ENCODE peak calls at places on chromosomes 11 and 22, in ten cellular contexts. Q, J, K, O, W, U, E, R, C and A are unnamed samples.

GRCh38 chr11:70871881-70872280 is 380.5 kb downstream of the SHANK2 start:
- DNase-seq in Q (no peak), J (no peak), K (no peak), O (no peak), W (no peak), U (no peak), E (no peak), R (no peak), C (no peak), A (no peak)

GRCh38 chr11:61413496-61413895 is 16.3 kb downstream of the CPSF7 start:
- DNase-seq in Q (no peak), J (no peak), K (no peak), O (no peak), W (peak), U (no peak), E (no peak), R (no peak), C (no peak), A (no peak)

GRCh38 chr11:86663741-86664140 is 8.7 kb downstream of the ME3 start:
- DNase-seq in Q (no peak), J (no peak), K (no peak), O (no peak), W (no peak), U (no peak), E (no peak), R (no peak), C (no peak), A (no peak)

GRCh38 chr11:126380909-126381308 is 25.4 kb downstream of the ST3GAL4 start:
- DNase-seq in Q (no peak), J (no peak), K (peak), O (no peak), W (no peak), U (no peak), E (no peak), R (no peak), C (no peak), A (no peak)

GRCh38 chr11:130439160-130439519 is 9.3 kb upstream of the ADAMTS15 start:
- DNase-seq in Q (no peak), J (no peak), K (no peak), O (peak), W (no peak), U (no peak), E (no peak), R (no peak), C (no peak), A (no peak)

GRCh38 chr22:30372915-30373314 is 14.3 kb downstream of the RNF215 start:
- DNase-seq in Q (no peak), J (no peak), K (no peak), O (no peak), W (no peak), U (no peak), E (no peak), R (no peak), C (no peak), A (no peak)

GRCh38 chr11:3616721-3617460 is 24.9 kb downstream of the ART5 start:
- DNase-seq in Q (peak), J (no peak), K (peak), O (no peak), W (peak), U (no peak), E (no peak), R (no peak), C (no peak), A (no peak)

GRCh38 chr22:24938741-24939341 is 7.7 kb downstream of the LHFPL7 start:
- DNase-seq in Q (peak), J (no peak), K (no peak), O (peak), W (peak), U (peak), E (peak), R (peak), C (peak), A (peak)

GRCh38 chr11:120293038-120293800 is 31.9 kb upstream of the TLCD5 start:
- DNase-seq in Q (no peak), J (no peak), K (no peak), O (no peak), W (no peak), U (no peak), E (no peak), R (no peak), C (no peak), A (no peak)

GRCh38 chr22:26735019-26735409 is 77.6 kb downstream of the MIAT start:
- DNase-seq in Q (no peak), J (no peak), K (no peak), O (no peak), W (no peak), U (no peak), E (no peak), R (no peak), C (no peak), A (no peak)

GRCh38 chr11:116813781-116814471 is 9.2 kb downstream of the APOA4 start:
- DNase-seq in Q (peak), J (no peak), K (no peak), O (no peak), W (no peak), U (no peak), E (no peak), R (no peak), C (no peak), A (no peak)

GRCh38 chr22:37953062-37953436 is 352 bp downstream of the C22orf23 start:
- DNase-seq in Q (no peak), J (no peak), K (no peak), O (no peak), W (no peak), U (peak), E (no peak), R (no peak), C (peak), A (no peak)

GRCh38 chr11:2312232-2313042 is 10.6 kb downstream of the TSPAN32 start:
- DNase-seq in Q (peak), J (peak), K (peak), O (no peak), W (peak), U (peak), E (no peak), R (peak), C (no peak), A (no peak)

GRCh38 chr22:50610581-50610980 is 10.0 kb downstream of the MAPK8IP2 start:
- DNase-seq in Q (no peak), J (no peak), K (no peak), O (no peak), W (no peak), U (no peak), E (peak), R (no peak), C (no peak), A (no peak)

GRCh38 chr11:43578346-43579170 is 102.0 kb upstream of the HSD17B12 start:
- DNase-seq in Q (no peak), J (no peak), K (no peak), O (no peak), W (peak), U (no peak), E (no peak), R (no peak), C (no peak), A (no peak)

GRCh38 chr22:36569999-36570398 is 41.0 kb upstream of the EIF3D start:
- DNase-seq in Q (no peak), J (no peak), K (no peak), O (no peak), W (peak), U (no peak), E (no peak), R (peak), C (peak), A (no peak)

GRCh38 chr11:46202149-46202548 is 75.3 kb upstream of the CREB3L1 start:
- DNase-seq in Q (no peak), J (no peak), K (no peak), O (no peak), W (no peak), U (no peak), E (no peak), R (peak), C (peak), A (no peak)

GRCh38 chr11:8368194-8368593 is 104.5 kb upstream of the LMO1 start:
- DNase-seq in Q (no peak), J (no peak), K (no peak), O (no peak), W (no peak), U (no peak), E (no peak), R (no peak), C (no peak), A (no peak)

GRCh38 chr11:95461858-95462257 is 230.9 kb upstream of the SESN3 start:
- DNase-seq in Q (no peak), J (no peak), K (no peak), O (no peak), W (no peak), U (no peak), E (no peak), R (no peak), C (no peak), A (no peak)

GRCh38 chr11:70174846-70175764 is 28.0 kb upstream of the FADD start:
- DNase-seq in Q (no peak), J (no peak), K (no peak), O (no peak), W (no peak), U (no peak), E (no peak), R (no peak), C (peak), A (no peak)

GRCh38 chr11:35134403-35135126 is 4.4 kb upstream of the CD44 start:
- DNase-seq in Q (no peak), J (no peak), K (no peak), O (no peak), W (peak), U (no peak), E (no peak), R (no peak), C (no peak), A (no peak)

GRCh38 chr11:8584096-8584495 is 9.9 kb downstream of the STK33 start:
- DNase-seq in Q (no peak), J (no peak), K (no peak), O (no peak), W (peak), U (no peak), E (no peak), R (no peak), C (no peak), A (no peak)

GRCh38 chr11:60348116-60348515 is 21.1 kb downstream of the MS4A6E start:
- DNase-seq in Q (no peak), J (no peak), K (no peak), O (no peak), W (no peak), U (no peak), E (no peak), R (no peak), C (no peak), A (no peak)

GRCh38 chr22:24304067-24304675 is 33.5 kb downstream of the SPECC1L start:
- DNase-seq in Q (peak), J (no peak), K (no peak), O (no peak), W (no peak), U (no peak), E (no peak), R (no peak), C (no peak), A (no peak)

GRCh38 chr11:20059587-20060021 is 100.7 kb downstream of the DBX1 start:
- DNase-seq in Q (no peak), J (no peak), K (no peak), O (no peak), W (no peak), U (no peak), E (no peak), R (peak), C (no peak), A (no peak)

GRCh38 chr11:29328961-29329441 is 687.8 kb downstream of the KCNA4 start:
- DNase-seq in Q (no peak), J (no peak), K (no peak), O (no peak), W (peak), U (no peak), E (peak), R (peak), C (peak), A (peak)

GRCh38 chr11:115761348-115761747 is 257.1 kb upstream of the CADM1 start:
- DNase-seq in Q (no peak), J (no peak), K (no peak), O (no peak), W (no peak), U (no peak), E (no peak), R (no peak), C (no peak), A (no peak)

DNA sequence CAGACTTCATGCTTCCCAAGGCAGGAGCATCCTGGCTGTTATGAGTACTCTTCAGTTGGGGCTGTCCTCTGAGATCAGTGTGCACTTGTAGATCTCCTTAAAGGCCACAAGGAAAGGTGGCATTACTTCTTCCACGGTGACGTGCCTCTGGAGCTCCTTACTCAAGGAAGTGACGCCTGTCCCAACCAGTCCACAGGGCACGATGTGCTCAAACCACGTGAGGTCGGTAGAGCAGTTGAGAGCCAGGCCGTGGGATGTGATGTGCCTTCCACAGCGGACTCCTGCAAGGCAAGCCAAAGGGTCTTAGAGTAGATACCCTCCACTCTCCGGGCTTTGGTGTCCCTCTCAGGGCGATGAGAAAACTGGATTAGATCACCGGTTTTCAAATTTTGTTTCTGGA is 1.4 kb downstream of the LIPT2 start:
- DNase-seq in Q (no peak), J (no peak), K (no peak), O (no peak), W (no peak), U (no peak), E (no peak), R (no peak), C (no peak), A (no peak)
- TF ChIP-seq CTCF in Q (no peak), J (no peak), K (no peak), O (no peak), W (no peak), U (no peak), E (no peak), R (no peak), C (no peak), A (no peak)

GRCh38 chr22:33299245-33299956 is 241.2 kb upstream of the SYN3 start:
- DNase-seq in Q (peak), J (no peak), K (no peak), O (no peak), W (no peak), U (no peak), E (peak), R (no peak), C (peak), A (peak)
- TF ChIP-seq CTCF in Q (no peak), J (no peak), K (no peak), O (no peak), W (no peak), U (no peak), E (no peak), R (no peak), C (peak), A (no peak)

DNA sequence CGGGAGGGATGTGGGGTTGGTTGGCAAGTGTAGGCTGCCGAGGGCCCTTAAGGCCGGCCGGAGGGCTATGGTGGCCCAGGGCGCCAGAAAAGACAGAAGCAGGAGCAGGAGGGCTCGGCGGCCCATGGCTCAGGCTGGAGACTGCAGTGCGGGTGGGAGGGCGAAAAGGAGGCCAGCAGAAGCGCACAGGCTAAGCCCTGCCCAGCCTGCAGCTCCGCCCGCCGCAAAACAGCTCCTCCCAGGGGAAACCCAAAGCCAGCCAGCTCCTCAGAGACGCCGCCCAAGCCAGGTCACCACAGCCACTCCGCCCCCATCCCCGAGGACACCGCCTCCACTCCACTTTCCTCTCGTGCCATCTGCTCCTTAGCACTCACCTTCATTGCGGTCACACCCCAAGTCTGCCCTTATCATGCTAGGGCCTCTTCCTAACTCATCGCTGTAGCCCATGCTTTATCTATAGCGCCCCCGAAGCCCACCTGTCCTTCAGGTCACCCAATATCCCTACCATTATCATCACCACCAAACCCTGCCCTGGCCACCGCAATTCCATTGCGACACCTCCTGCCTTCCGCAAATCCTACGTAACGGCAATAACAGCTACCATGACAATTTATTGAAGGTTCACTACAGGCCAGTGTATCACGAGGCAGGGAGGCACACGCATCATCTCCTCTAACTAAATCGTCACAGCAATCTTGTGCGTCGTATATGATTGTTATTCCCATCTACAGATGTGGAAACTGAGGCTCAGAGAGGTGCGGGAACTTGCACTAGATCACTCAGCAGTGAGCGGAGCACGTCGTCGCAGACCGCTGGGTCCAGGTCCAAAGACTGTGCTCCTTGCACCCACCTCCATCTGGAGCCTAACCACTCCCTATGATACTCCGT is at the start of gene PRCP:
- DNase-seq in Q (peak), J (peak), K (peak), O (peak), W (peak), U (peak), E (peak), R (peak), C (peak), A (peak)
- TF ChIP-seq CTCF in Q (no peak), J (no peak), K (no peak), O (no peak), W (no peak), U (no peak), E (no peak), R (no peak), C (no peak), A (no peak)

GRCh38 chr11:64866173-64866491 is 12.3 kb downstream of the EHD1 start:
- DNase-seq in Q (no peak), J (no peak), K (no peak), O (no peak), W (no peak), U (no peak), E (no peak), R (no peak), C (no peak), A (no peak)

GRCh38 chr11:64864473-64865285 is 13.7 kb downstream of the EHD1 start:
- DNase-seq in Q (peak), J (peak), K (no peak), O (peak), W (peak), U (no peak), E (peak), R (no peak), C (peak), A (peak)

GRCh38 chr11:64863381-64864060 is 14.9 kb downstream of the EHD1 start:
- DNase-seq in Q (no peak), J (peak), K (no peak), O (no peak), W (no peak), U (no peak), E (no peak), R (no peak), C (peak), A (no peak)

GRCh38 chr11:64864135-64864472 is 14.3 kb downstream of the EHD1 start:
- DNase-seq in Q (no peak), J (no peak), K (no peak), O (no peak), W (no peak), U (no peak), E (no peak), R (peak), C (no peak), A (no peak)

GRCh38 chr11:64865286-64866172 is 12.9 kb downstream of the EHD1 start:
- DNase-seq in Q (no peak), J (no peak), K (no peak), O (no peak), W (peak), U (no peak), E (no peak), R (no peak), C (no peak), A (no peak)
- TF ChIP-seq CTCF in Q (no peak), J (no peak), K (no peak), O (no peak), W (no peak), U (no peak), E (no peak), R (no peak), C (no peak), A (no peak)

DNA sequence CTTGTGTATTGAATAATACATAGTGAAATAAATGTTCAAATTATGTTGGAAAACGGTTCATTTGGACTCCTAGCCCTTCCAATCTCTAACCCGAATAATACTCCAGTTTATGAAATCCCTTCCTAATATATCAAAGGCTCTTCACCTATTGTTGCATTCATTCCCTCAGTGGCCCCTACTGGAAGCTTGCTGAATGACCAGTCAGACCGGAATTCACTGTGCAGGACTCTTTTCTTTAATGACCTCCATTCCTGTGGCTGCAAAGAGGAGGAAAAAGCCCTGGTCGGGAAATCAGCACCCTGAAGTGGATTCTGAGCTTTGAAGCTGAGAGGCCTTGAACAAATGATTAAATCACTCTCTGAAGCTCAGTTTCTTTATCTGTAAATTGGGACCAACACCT is 19.1 kb upstream of the RCN1 start:
- DNase-seq in Q (no peak), J (no peak), K (no peak), O (no peak), W (peak), U (no peak), E (no peak), R (peak), C (peak), A (no peak)
- TF ChIP-seq CTCF in Q (no peak), J (no peak), K (peak), O (no peak), W (peak), U (no peak), E (no peak), R (peak), C (peak), A (no peak)

DNA sequence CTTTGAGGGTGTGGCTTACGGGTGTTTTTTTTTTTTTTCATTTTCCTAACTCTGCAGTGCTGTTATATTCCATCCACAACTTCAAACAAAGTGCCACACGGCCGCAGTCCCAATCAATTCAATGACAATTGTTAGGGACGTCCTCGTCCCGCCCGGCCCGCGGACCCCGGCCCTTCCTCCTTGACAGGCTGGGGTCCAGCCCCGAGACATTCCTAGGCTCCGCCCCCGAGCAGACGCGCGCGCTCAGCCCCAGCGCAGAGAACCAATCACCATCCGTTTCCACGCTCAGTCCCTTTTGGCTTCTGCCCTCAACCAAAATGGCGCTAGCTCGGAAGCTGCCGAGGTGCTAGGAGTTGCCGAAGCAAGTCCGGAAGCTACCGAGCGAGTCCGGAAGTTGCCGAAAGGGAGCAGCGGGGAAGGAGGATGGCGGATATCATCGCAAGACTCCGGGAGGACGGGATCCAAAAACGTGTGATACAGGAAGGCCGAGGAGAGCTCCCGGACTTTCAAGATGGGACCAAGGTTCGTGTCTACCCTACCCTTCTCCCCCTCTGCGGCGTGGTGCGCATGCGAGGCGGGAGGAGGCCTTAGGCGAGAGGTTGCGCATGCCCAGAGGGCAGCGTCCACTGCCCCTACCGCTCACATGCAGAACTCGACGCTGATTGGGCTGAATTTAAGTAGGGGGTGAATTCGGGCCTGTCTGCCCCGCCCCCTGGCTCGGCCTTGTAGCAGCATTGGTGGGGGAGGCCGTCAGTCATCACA is at the start of gene AIP:
- DNase-seq in Q (peak), J (peak), K (peak), O (peak), W (peak), U (peak), E (peak), R (peak), C (peak), A (peak)
- TF ChIP-seq CTCF in Q (peak), J (peak), K (peak), O (no peak), W (no peak), U (no peak), E (peak), R (peak), C (no peak), A (no peak)